ENCODE peak calls at places on chromosome 7, in seven cellular contexts. One of them, this sample, is unnamed.

GRCh38 chr7:82677064-82677463 is 233.5 kb upstream of the CACNA2D1 start:
- DNase-seq in spleen: no peak
- DNase-seq in activated CD4-positive, CD25-positive, alpha-beta regulatory T cell treated with anti-CD3 and anti-CD28 coated beads, Interleukin-2, amount 50 U/mL, for 72 hours: no peak
- DNase-seq in AG04449: no peak
- DNase-seq in activated CD8-positive, alpha-beta T cell treated with anti-CD3 and anti-CD28 coated beads, Interleukin-2, amount 10 ng/mL, durations not matched to agents 7 days and 5 days: no peak
- DNase-seq in SW 1271: no peak
- DNase-seq in BJ: no peak
- DNase-seq in this sample: no peak

GRCh38 chr7:68185641-68186040 is 1189.0 kb downstream of the TYW1 start:
- DNase-seq in activated CD8-positive, alpha-beta T cell treated with anti-CD3 and anti-CD28 coated beads, Interleukin-2, amount 10 ng/mL, durations not matched to agents 7 days and 5 days: no peak
- DNase-seq in spleen: no peak
- DNase-seq in AG04449: no peak
- DNase-seq in SW 1271: no peak
- DNase-seq in activated CD4-positive, CD25-positive, alpha-beta regulatory T cell treated with anti-CD3 and anti-CD28 coated beads, Interleukin-2, amount 50 U/mL, for 72 hours: no peak
- DNase-seq in BJ: no peak
- DNase-seq in this sample: no peak

GRCh38 chr7:90595801-90596683 is at the start of gene CDK14:
- DNase-seq in SW 1271: peak; percentile 43
- DNase-seq in AG04449: no peak
- DNase-seq in spleen: peak; percentile 97
- DNase-seq in activated CD4-positive, CD25-positive, alpha-beta regulatory T cell treated with anti-CD3 and anti-CD28 coated beads, Interleukin-2, amount 50 U/mL, for 72 hours: peak; percentile 65
- DNase-seq in activated CD8-positive, alpha-beta T cell treated with anti-CD3 and anti-CD28 coated beads, Interleukin-2, amount 10 ng/mL, durations not matched to agents 7 days and 5 days: peak; percentile 54
- DNase-seq in BJ: no peak
- DNase-seq in this sample: peak; percentile 93

GRCh38 chr7:47449810-47450586 is 131.9 kb downstream of the TNS3 start:
- DNase-seq in activated CD8-positive, alpha-beta T cell treated with anti-CD3 and anti-CD28 coated beads, Interleukin-2, amount 10 ng/mL, durations not matched to agents 7 days and 5 days: no peak
- DNase-seq in SW 1271: no peak
- DNase-seq in BJ: peak; percentile 90
- DNase-seq in activated CD4-positive, CD25-positive, alpha-beta regulatory T cell treated with anti-CD3 and anti-CD28 coated beads, Interleukin-2, amount 50 U/mL, for 72 hours: no peak
- DNase-seq in AG04449: peak; percentile 60
- DNase-seq in spleen: no peak
- DNase-seq in this sample: no peak

GRCh38 chr7:36439624-36440023 is 50.0 kb downstream of the ANLN start:
- DNase-seq in SW 1271: no peak
- DNase-seq in activated CD4-positive, CD25-positive, alpha-beta regulatory T cell treated with anti-CD3 and anti-CD28 coated beads, Interleukin-2, amount 50 U/mL, for 72 hours: no peak
- DNase-seq in AG04449: no peak
- DNase-seq in BJ: no peak
- DNase-seq in spleen: no peak
- DNase-seq in activated CD8-positive, alpha-beta T cell treated with anti-CD3 and anti-CD28 coated beads, Interleukin-2, amount 10 ng/mL, durations not matched to agents 7 days and 5 days: no peak
- DNase-seq in this sample: no peak

GRCh38 chr7:1425292-1426136 is 33.8 kb downstream of the MICALL2 start:
- DNase-seq in BJ: no peak
- DNase-seq in activated CD4-positive, CD25-positive, alpha-beta regulatory T cell treated with anti-CD3 and anti-CD28 coated beads, Interleukin-2, amount 50 U/mL, for 72 hours: no peak
- DNase-seq in activated CD8-positive, alpha-beta T cell treated with anti-CD3 and anti-CD28 coated beads, Interleukin-2, amount 10 ng/mL, durations not matched to agents 7 days and 5 days: no peak
- DNase-seq in spleen: no peak
- DNase-seq in AG04449: no peak
- DNase-seq in SW 1271: no peak
- DNase-seq in this sample: no peak

GRCh38 chr7:134350682-134351081 is 34.0 kb upstream of the SLC35B4 start:
- DNase-seq in activated CD4-positive, CD25-positive, alpha-beta regulatory T cell treated with anti-CD3 and anti-CD28 coated beads, Interleukin-2, amount 50 U/mL, for 72 hours: no peak
- DNase-seq in SW 1271: no peak
- DNase-seq in AG04449: no peak
- DNase-seq in activated CD8-positive, alpha-beta T cell treated with anti-CD3 and anti-CD28 coated beads, Interleukin-2, amount 10 ng/mL, durations not matched to agents 7 days and 5 days: no peak
- DNase-seq in spleen: no peak
- DNase-seq in BJ: no peak
- DNase-seq in this sample: no peak

GRCh38 chr7:110922906-110923305 is 168.0 kb upstream of the LRRN3 start:
- DNase-seq in SW 1271: no peak
- DNase-seq in activated CD4-positive, CD25-positive, alpha-beta regulatory T cell treated with anti-CD3 and anti-CD28 coated beads, Interleukin-2, amount 50 U/mL, for 72 hours: no peak
- DNase-seq in BJ: peak; percentile 44
- DNase-seq in spleen: no peak
- DNase-seq in AG04449: peak; percentile 4
- DNase-seq in activated CD8-positive, alpha-beta T cell treated with anti-CD3 and anti-CD28 coated beads, Interleukin-2, amount 10 ng/mL, durations not matched to agents 7 days and 5 days: no peak
- DNase-seq in this sample: no peak

GRCh38 chr7:139866047-139866837 is 37.2 kb downstream of the TBXAS1 start:
- DNase-seq in AG04449: no peak
- DNase-seq in spleen: no peak
- DNase-seq in BJ: no peak
- DNase-seq in activated CD4-positive, CD25-positive, alpha-beta regulatory T cell treated with anti-CD3 and anti-CD28 coated beads, Interleukin-2, amount 50 U/mL, for 72 hours: no peak
- DNase-seq in activated CD8-positive, alpha-beta T cell treated with anti-CD3 and anti-CD28 coated beads, Interleukin-2, amount 10 ng/mL, durations not matched to agents 7 days and 5 days: no peak
- DNase-seq in SW 1271: no peak
- DNase-seq in this sample: no peak

GRCh38 chr7:95545007-95545615 is 51.2 kb downstream of the PDK4 start:
- DNase-seq in SW 1271: no peak
- DNase-seq in activated CD8-positive, alpha-beta T cell treated with anti-CD3 and anti-CD28 coated beads, Interleukin-2, amount 10 ng/mL, durations not matched to agents 7 days and 5 days: no peak
- DNase-seq in AG04449: no peak
- DNase-seq in spleen: no peak
- DNase-seq in activated CD4-positive, CD25-positive, alpha-beta regulatory T cell treated with anti-CD3 and anti-CD28 coated beads, Interleukin-2, amount 50 U/mL, for 72 hours: no peak
- DNase-seq in BJ: peak; percentile 14
- DNase-seq in this sample: no peak

GRCh38 chr7:24573554-24574338 is 494 bp downstream of the PALS2 start:
- DNase-seq in activated CD4-positive, CD25-positive, alpha-beta regulatory T cell treated with anti-CD3 and anti-CD28 coated beads, Interleukin-2, amount 50 U/mL, for 72 hours: peak; percentile 58
- DNase-seq in BJ: no peak
- DNase-seq in SW 1271: peak; percentile 25
- DNase-seq in activated CD8-positive, alpha-beta T cell treated with anti-CD3 and anti-CD28 coated beads, Interleukin-2, amount 10 ng/mL, durations not matched to agents 7 days and 5 days: peak; percentile 49
- DNase-seq in spleen: peak; percentile 90
- DNase-seq in AG04449: no peak
- DNase-seq in this sample: no peak

GRCh38 chr7:119270644-119271043 is 1002.3 kb upstream of the KCND2 start:
- DNase-seq in BJ: no peak
- DNase-seq in activated CD4-positive, CD25-positive, alpha-beta regulatory T cell treated with anti-CD3 and anti-CD28 coated beads, Interleukin-2, amount 50 U/mL, for 72 hours: no peak
- DNase-seq in SW 1271: no peak
- DNase-seq in activated CD8-positive, alpha-beta T cell treated with anti-CD3 and anti-CD28 coated beads, Interleukin-2, amount 10 ng/mL, durations not matched to agents 7 days and 5 days: no peak
- DNase-seq in spleen: no peak
- DNase-seq in AG04449: no peak
- DNase-seq in this sample: no peak

GRCh38 chr7:131159961-131160361 is 167.7 kb upstream of the MKLN1 start:
- DNase-seq in activated CD8-positive, alpha-beta T cell treated with anti-CD3 and anti-CD28 coated beads, Interleukin-2, amount 10 ng/mL, durations not matched to agents 7 days and 5 days: no peak
- DNase-seq in spleen: no peak
- DNase-seq in BJ: no peak
- DNase-seq in AG04449: no peak
- DNase-seq in SW 1271: no peak
- DNase-seq in activated CD4-positive, CD25-positive, alpha-beta regulatory T cell treated with anti-CD3 and anti-CD28 coated beads, Interleukin-2, amount 50 U/mL, for 72 hours: no peak
- DNase-seq in this sample: no peak

GRCh38 chr7:78296036-78296435 is 497.5 kb downstream of the PHTF2 start:
- DNase-seq in activated CD4-positive, CD25-positive, alpha-beta regulatory T cell treated with anti-CD3 and anti-CD28 coated beads, Interleukin-2, amount 50 U/mL, for 72 hours: no peak
- DNase-seq in AG04449: no peak
- DNase-seq in spleen: no peak
- DNase-seq in activated CD8-positive, alpha-beta T cell treated with anti-CD3 and anti-CD28 coated beads, Interleukin-2, amount 10 ng/mL, durations not matched to agents 7 days and 5 days: no peak
- DNase-seq in SW 1271: no peak
- DNase-seq in BJ: no peak
- DNase-seq in this sample: no peak

GRCh38 chr7:71251706-71252105 is 119.8 kb downstream of the GALNT17 start:
- DNase-seq in BJ: no peak
- DNase-seq in AG04449: no peak
- DNase-seq in spleen: no peak
- DNase-seq in activated CD4-positive, CD25-positive, alpha-beta regulatory T cell treated with anti-CD3 and anti-CD28 coated beads, Interleukin-2, amount 50 U/mL, for 72 hours: no peak
- DNase-seq in activated CD8-positive, alpha-beta T cell treated with anti-CD3 and anti-CD28 coated beads, Interleukin-2, amount 10 ng/mL, durations not matched to agents 7 days and 5 days: no peak
- DNase-seq in SW 1271: no peak
- DNase-seq in this sample: no peak

GRCh38 chr7:107147464-107148214 is 21.2 kb upstream of the HBP1 start:
- DNase-seq in BJ: no peak
- DNase-seq in activated CD8-positive, alpha-beta T cell treated with anti-CD3 and anti-CD28 coated beads, Interleukin-2, amount 10 ng/mL, durations not matched to agents 7 days and 5 days: peak; percentile 49
- DNase-seq in activated CD4-positive, CD25-positive, alpha-beta regulatory T cell treated with anti-CD3 and anti-CD28 coated beads, Interleukin-2, amount 50 U/mL, for 72 hours: no peak
- DNase-seq in AG04449: no peak
- DNase-seq in SW 1271: no peak
- DNase-seq in spleen: no peak
- DNase-seq in this sample: no peak

GRCh38 chr7:137007001-137007725 is 138.7 kb downstream of the CHRM2 start:
- DNase-seq in activated CD4-positive, CD25-positive, alpha-beta regulatory T cell treated with anti-CD3 and anti-CD28 coated beads, Interleukin-2, amount 50 U/mL, for 72 hours: no peak
- DNase-seq in spleen: no peak
- DNase-seq in SW 1271: no peak
- DNase-seq in activated CD8-positive, alpha-beta T cell treated with anti-CD3 and anti-CD28 coated beads, Interleukin-2, amount 10 ng/mL, durations not matched to agents 7 days and 5 days: no peak
- DNase-seq in AG04449: no peak
- DNase-seq in BJ: peak; percentile 50
- DNase-seq in this sample: no peak

GRCh38 chr7:37920619-37921339 is at the start of gene EPDR1:
- DNase-seq in spleen: peak; percentile 80
- DNase-seq in SW 1271: peak; percentile 58
- DNase-seq in AG04449: no peak
- DNase-seq in activated CD8-positive, alpha-beta T cell treated with anti-CD3 and anti-CD28 coated beads, Interleukin-2, amount 10 ng/mL, durations not matched to agents 7 days and 5 days: peak; percentile 53
- DNase-seq in BJ: no peak
- DNase-seq in activated CD4-positive, CD25-positive, alpha-beta regulatory T cell treated with anti-CD3 and anti-CD28 coated beads, Interleukin-2, amount 50 U/mL, for 72 hours: no peak
- DNase-seq in this sample: peak; percentile 51

GRCh38 chr7:77536017-77536412 is 1.1 kb upstream of the PTPN12 start:
- DNase-seq in spleen: no peak
- DNase-seq in activated CD8-positive, alpha-beta T cell treated with anti-CD3 and anti-CD28 coated beads, Interleukin-2, amount 10 ng/mL, durations not matched to agents 7 days and 5 days: no peak
- DNase-seq in activated CD4-positive, CD25-positive, alpha-beta regulatory T cell treated with anti-CD3 and anti-CD28 coated beads, Interleukin-2, amount 50 U/mL, for 72 hours: no peak
- DNase-seq in SW 1271: no peak
- DNase-seq in AG04449: no peak
- DNase-seq in BJ: no peak
- DNase-seq in this sample: no peak

GRCh38 chr7:47516985-47517590 is 64.8 kb downstream of the TNS3 start:
- DNase-seq in activated CD8-positive, alpha-beta T cell treated with anti-CD3 and anti-CD28 coated beads, Interleukin-2, amount 10 ng/mL, durations not matched to agents 7 days and 5 days: no peak
- DNase-seq in SW 1271: no peak
- DNase-seq in spleen: peak; percentile 30
- DNase-seq in BJ: no peak
- DNase-seq in AG04449: no peak
- DNase-seq in activated CD4-positive, CD25-positive, alpha-beta regulatory T cell treated with anti-CD3 and anti-CD28 coated beads, Interleukin-2, amount 50 U/mL, for 72 hours: no peak
- DNase-seq in this sample: no peak

GRCh38 chr7:103154042-103154441 is 5.1 kb upstream of the NAPEPLD start:
- DNase-seq in SW 1271: no peak
- DNase-seq in activated CD4-positive, CD25-positive, alpha-beta regulatory T cell treated with anti-CD3 and anti-CD28 coated beads, Interleukin-2, amount 50 U/mL, for 72 hours: no peak
- DNase-seq in spleen: no peak
- DNase-seq in AG04449: no peak
- DNase-seq in BJ: no peak
- DNase-seq in activated CD8-positive, alpha-beta T cell treated with anti-CD3 and anti-CD28 coated beads, Interleukin-2, amount 10 ng/mL, durations not matched to agents 7 days and 5 days: no peak
- DNase-seq in this sample: no peak

GRCh38 chr7:117212969-117213877 is 109.6 kb downstream of the WNT2 start:
- DNase-seq in AG04449: no peak
- DNase-seq in BJ: no peak
- DNase-seq in activated CD4-positive, CD25-positive, alpha-beta regulatory T cell treated with anti-CD3 and anti-CD28 coated beads, Interleukin-2, amount 50 U/mL, for 72 hours: peak; percentile 43
- DNase-seq in spleen: no peak
- DNase-seq in SW 1271: peak; percentile 36
- DNase-seq in activated CD8-positive, alpha-beta T cell treated with anti-CD3 and anti-CD28 coated beads, Interleukin-2, amount 10 ng/mL, durations not matched to agents 7 days and 5 days: peak; percentile 48
- DNase-seq in this sample: no peak